ENCODE peak calls at places on chromosomes 4 and X, in six cellular contexts. U, C, M, J, B and Q are unnamed samples.

GRCh38 chrX:9033989-9034388 is at the start of gene FAM9B:
- DNase-seq in U (no peak), C (no peak), M (no peak), J (no peak), B (no peak), Q (no peak)

GRCh38 chrX:13658602-13659001 is 5.7 kb downstream of the TCEANC start:
- DNase-seq in B (peak; percentile 73), M (peak; percentile 33), C (no peak), J (peak; percentile 23), U (no peak), Q (no peak)

GRCh38 chr4:47145630-47146029 is 114.3 kb downstream of the GABRB1 start:
- DNase-seq in B (peak; percentile 92), U (no peak), M (no peak), J (peak; percentile 94), C (no peak), Q (no peak)

GRCh38 chr4:74423101-74423500 is 21.8 kb upstream of the AREG start:
- DNase-seq in M (no peak), B (peak; percentile 79), J (peak; percentile 59), C (no peak), U (no peak), Q (no peak)

GRCh38 chr4:177411996-177412395 is 30.2 kb downstream of the AGA start:
- DNase-seq in C (no peak), U (no peak), J (no peak), M (no peak), B (no peak), Q (no peak)

GRCh38 chr4:48173055-48173991 is 39.3 kb upstream of the TXK start:
- DNase-seq in C (peak; percentile 36), M (no peak), U (no peak), B (peak; percentile 90), J (peak; percentile 31), Q (no peak)

GRCh38 chr4:123232439-123232838 is 164.2 kb upstream of the SPRY1 start:
- DNase-seq in J (no peak), U (no peak), C (no peak), B (peak; percentile 69), M (no peak), Q (no peak)

GRCh38 chr4:6416518-6417286 is 55.7 kb downstream of the PPP2R2C start:
- DNase-seq in C (no peak), U (no peak), B (no peak), J (no peak), M (no peak), Q (no peak)

GRCh38 chr4:84582988-84583870 is at the start of gene CDS1:
- DNase-seq in M (peak; percentile 80), U (no peak), C (peak; percentile 59), B (no peak), J (no peak), Q (peak; percentile 17)

GRCh38 chrX:32483534-32484136 is 727.7 kb downstream of the DMD start:
- DNase-seq in B (no peak), J (no peak), M (no peak), U (no peak), C (no peak), Q (no peak)

GRCh38 chrX:119870626-119871131 is 854 bp downstream of the RNF113A start:
- DNase-seq in U (peak; percentile 15), C (no peak), M (peak; percentile 28), J (peak; percentile 22), B (peak; percentile 23), Q (no peak)

GRCh38 chrX:143304518-143304917 is 212.8 kb downstream of the SPANXN3 start:
- DNase-seq in J (no peak), C (no peak), M (peak; percentile 17), B (no peak), U (no peak), Q (no peak)

GRCh38 chr4:17168571-17168970 is 270.1 kb upstream of the LDB2 start:
- DNase-seq in M (no peak), J (peak; percentile 84), U (no peak), C (no peak), B (peak; percentile 87), Q (no peak)

GRCh38 chr4:158729716-158730559 is 6.7 kb upstream of the PPID start:
- DNase-seq in B (peak; percentile 75), M (peak; percentile 72), U (peak; percentile 33), J (peak; percentile 77), C (peak; percentile 49), Q (peak; percentile 66)

GRCh38 chrX:102697506-102697905 is 14.7 kb upstream of the GPRASP2 start:
- DNase-seq in U (no peak), B (peak; percentile 52), J (peak; percentile 26), M (no peak), C (no peak), Q (no peak)

GRCh38 chr4:181443003-181443402 is 800.2 kb upstream of the TENM3 start:
- DNase-seq in M (no peak), B (no peak), J (no peak), C (no peak), U (no peak), Q (no peak)

GRCh38 chrX:3244955-3245354 is 101.5 kb downstream of the MXRA5 start:
- DNase-seq in M (no peak), U (no peak), J (no peak), B (no peak), C (no peak), Q (no peak)

GRCh38 chr4:26821677-26822503 is 38.8 kb upstream of the STIM2 start:
- DNase-seq in M (peak; percentile 23), J (no peak), C (no peak), U (no peak), B (peak; percentile 20), Q (no peak)

GRCh38 chr4:32858971-32859370 is 2138.8 kb downstream of the PCDH7 start:
- DNase-seq in B (peak; percentile 31), U (no peak), C (no peak), J (peak; percentile 2), M (no peak), Q (no peak)

GRCh38 chr4:20196476-20196875 is 55.2 kb upstream of the SLIT2 start:
- DNase-seq in C (no peak), U (no peak), M (no peak), J (no peak), B (peak; percentile 32), Q (no peak)

GRCh38 chr4:109943745-109944144 is 31.1 kb downstream of the EGF start:
- DNase-seq in U (no peak), B (no peak), C (no peak), M (no peak), J (no peak), Q (no peak)

GRCh38 chr4:109945056-109945455 is 32.4 kb downstream of the EGF start:
- DNase-seq in C (no peak), U (no peak), J (no peak), B (no peak), M (no peak), Q (no peak)

GRCh38 chr4:109946120-109946519 is 33.4 kb downstream of the EGF start:
- DNase-seq in U (no peak), B (no peak), C (no peak), J (no peak), M (no peak), Q (no peak)

GRCh38 chr4:109947918-109948317 is 35.2 kb downstream of the EGF start:
- DNase-seq in U (no peak), M (no peak), B (no peak), J (no peak), C (no peak), Q (no peak)

GRCh38 chr4:109947457-109947856 is 34.8 kb downstream of the EGF start:
- DNase-seq in C (no peak), B (peak; percentile 30), M (no peak), J (peak; percentile 54), U (no peak), Q (no peak)
- H3K27ac ChIP-seq in C (no peak overlapping the region), B (no peak overlapping the region), M (no peak overlapping the region), J (peak overlapping the region; percentile 3), U (no peak overlapping the region), Q (no peak overlapping the region)

DNA sequence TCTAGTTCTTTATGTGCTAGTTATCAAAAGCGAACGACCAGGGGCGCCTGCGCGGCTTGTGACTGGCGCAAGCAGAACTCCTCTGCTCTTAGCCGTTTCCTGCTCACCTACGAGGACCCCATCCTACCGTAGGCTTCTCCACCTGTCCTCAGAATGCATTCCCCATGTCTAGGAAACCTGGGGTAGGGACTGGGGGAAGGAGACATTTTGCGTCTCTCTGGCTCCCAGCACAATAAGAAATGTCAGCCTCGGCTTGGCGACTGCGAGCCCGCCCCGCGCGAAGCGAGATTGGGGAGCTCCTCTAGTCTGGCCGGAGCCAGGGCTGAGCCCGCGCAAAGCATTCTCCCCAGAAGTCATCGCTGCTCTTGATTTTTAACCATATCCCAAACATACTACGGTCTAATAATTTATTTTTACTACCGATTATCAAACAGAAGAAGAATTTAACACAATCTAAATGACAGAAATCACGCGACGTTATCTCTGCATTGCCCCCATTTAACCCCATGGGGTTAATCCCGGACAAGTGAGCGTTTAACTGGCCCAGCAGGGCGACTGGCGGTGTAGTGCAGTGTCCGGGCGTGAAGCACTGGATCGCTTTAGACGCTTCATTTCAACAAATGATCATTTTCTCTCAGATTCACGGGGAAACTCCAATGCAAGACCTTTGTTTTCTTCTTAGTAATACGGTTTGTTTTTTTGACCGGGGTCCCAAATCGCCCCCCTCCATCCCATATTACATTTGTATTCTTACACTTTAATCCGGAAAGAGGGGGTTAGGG is 7.9 kb upstream of the PITX2 start:
- DNase-seq in B (no peak), C (peak; percentile 66), J (no peak), M (no peak), U (no peak), Q (no peak)
- H3K27me3 ChIP-seq in B (peaks cover 79% of the 10 kb centered on the region), C (peaks cover 86% of the 10 kb centered on the region), J (peaks cover 92% of the 10 kb centered on the region), M (peaks cover 91% of the 10 kb centered on the region), U (peaks cover 96% of the 10 kb centered on the region), Q (no peaks in the 10 kb centered on the region)

GRCh38 chr4:104727643-104728042 is 232.9 kb upstream of the CXXC4 start:
- DNase-seq in C (no peak), J (no peak), M (no peak), B (no peak), U (no peak), Q (no peak)

GRCh38 chr4:104732766-104733165 is 238.1 kb upstream of the CXXC4 start:
- DNase-seq in B (no peak), U (no peak), C (no peak), J (no peak), M (no peak), Q (no peak)

GRCh38 chr4:104726002-104726401 is 231.3 kb upstream of the CXXC4 start:
- DNase-seq in B (no peak), C (no peak), M (no peak), J (no peak), U (no peak), Q (no peak)

DNA sequence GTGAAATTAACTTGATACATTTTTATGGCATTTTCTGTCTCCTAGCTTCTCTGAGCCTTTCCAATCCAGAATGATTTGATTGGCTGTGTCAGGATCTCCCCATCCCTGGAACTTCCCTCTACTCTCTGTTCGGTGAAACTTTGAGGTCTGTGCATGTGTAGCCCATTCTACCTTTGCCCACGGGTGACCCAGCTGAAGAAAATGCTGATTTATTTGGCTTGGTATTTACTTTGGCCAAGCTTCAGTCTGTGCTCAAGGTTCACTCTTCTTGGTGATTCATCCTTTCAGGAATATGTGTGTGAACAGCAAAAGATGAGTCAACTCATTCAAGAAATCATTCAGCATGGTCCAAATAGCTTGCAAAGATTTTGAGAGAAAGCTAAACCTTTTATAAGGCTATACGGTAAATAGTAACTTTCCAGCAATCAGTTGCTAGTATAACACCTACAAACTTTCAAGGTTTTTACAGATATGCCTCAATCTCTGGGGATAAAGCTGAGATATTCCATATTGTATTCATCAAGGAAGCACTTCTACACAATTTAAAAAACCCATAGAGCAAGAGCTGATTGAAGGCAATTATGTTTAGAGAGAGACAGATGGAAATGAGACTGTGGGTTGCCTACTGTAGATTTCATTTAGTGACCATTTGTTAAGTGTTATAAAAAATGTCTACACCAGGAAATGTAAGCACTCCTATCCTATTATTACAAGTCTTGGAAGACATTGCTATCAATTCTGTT is 233.9 kb upstream of the CXXC4 start:
- DNase-seq in B (peak; percentile 83), M (no peak), C (no peak), U (no peak), J (peak; percentile 20), Q (no peak)
- H3K27ac ChIP-seq in B (no peak overlapping the region), M (no peak overlapping the region), C (no peak overlapping the region), U (no peak overlapping the region), J (no peak overlapping the region), Q (no peak overlapping the region)

GRCh38 chr4:186553717-186554116 is 1.6 kb downstream of the MTNR1A start:
- DNase-seq in M (peak; percentile 56), C (peak; percentile 56), U (no peak), J (no peak), B (no peak), Q (no peak)
- H3K27me3 ChIP-seq in M (no peaks in the 10 kb centered on the region), C (no peaks in the 10 kb centered on the region), U (peaks cover 22% of the 10 kb centered on the region), J (peaks cover 4% of the 10 kb centered on the region), B (peaks cover 21% of the 10 kb centered on the region), Q (peaks cover 41% of the 10 kb centered on the region)